ENCODE peak calls at places on chromosomes 7 and 10, in eight cellular contexts. E is HCT116, W is A549, Q is H1, O is K562, J is HepG2, G is GM12878, M is endothelial cell of umbilical vein. S is an unnamed sample.
A peak's percentile ranks its signal among the peaks of the same experiment; 100 is the strongest.

GRCh38 chr7:114141415-114141814 is 222.6 kb upstream of the PPP1R3A start:
- DNase-seq in J (no peak), E (no peak), Q (no peak), G (no peak), O (no peak), W (no peak), M (no peak), S (no peak)

GRCh38 chr7:85595639-85596268 is 408.9 kb upstream of the SEMA3D start:
- DNase-seq in G (no peak), O (no peak), E (no peak), J (no peak), W (no peak), M (peak; percentile 7), Q (no peak), S (no peak)

GRCh38 chr7:80330434-80330833 is 181.4 kb downstream of the GNAT3 start:
- DNase-seq in G (no peak), O (no peak), E (no peak), Q (no peak), W (no peak), M (no peak), J (no peak), S (no peak)

GRCh38 chr7:95255691-95256090 is 68.6 kb downstream of the PON1 start:
- DNase-seq in Q (no peak), W (no peak), M (no peak), E (no peak), J (no peak), O (no peak), G (no peak), S (no peak)

GRCh38 chr10:109963439-109963838 is 40.1 kb upstream of the XPNPEP1 start:
- DNase-seq in W (no peak), Q (no peak), J (no peak), O (no peak), M (no peak), G (no peak), E (no peak), S (no peak)

GRCh38 chr10:49118450-49118849 is 3.1 kb upstream of the VSTM4 start:
- DNase-seq in M (no peak), Q (no peak), W (no peak), E (no peak), J (no peak), G (no peak), O (no peak), S (no peak)

GRCh38 chr7:47291461-47292051 is 290.4 kb downstream of the TNS3 start:
- DNase-seq in G (peak; percentile 50), W (peak; percentile 43), O (no peak), M (peak; percentile 62), Q (no peak), E (peak; percentile 35), J (no peak), S (peak; percentile 96)

GRCh38 chr10:1724921-1725320 is 12.4 kb downstream of the ADARB2 start:
- DNase-seq in O (no peak), W (no peak), E (no peak), J (no peak), G (no peak), Q (no peak), M (no peak), S (no peak)

GRCh38 chr7:123657304-123657685 is 1.6 kb downstream of the LMOD2 start:
- DNase-seq in G (no peak), Q (no peak), W (no peak), O (no peak), E (no peak), J (no peak), M (no peak), S (no peak)

GRCh38 chr7:136877990-136878389 is 9.5 kb downstream of the CHRM2 start:
- DNase-seq in G (no peak), Q (no peak), O (no peak), W (no peak), M (no peak), E (no peak), J (no peak), S (no peak)

GRCh38 chr7:15489383-15489782 is 72.4 kb downstream of the AGMO start:
- DNase-seq in J (no peak), Q (no peak), W (no peak), G (no peak), E (no peak), O (no peak), M (peak; percentile 77), S (no peak)

GRCh38 chr10:83544049-83544448 is 595.3 kb upstream of the GHITM start:
- DNase-seq in J (no peak), O (no peak), G (no peak), Q (no peak), M (peak; percentile 16), E (no peak), W (no peak), S (no peak)

DNA sequence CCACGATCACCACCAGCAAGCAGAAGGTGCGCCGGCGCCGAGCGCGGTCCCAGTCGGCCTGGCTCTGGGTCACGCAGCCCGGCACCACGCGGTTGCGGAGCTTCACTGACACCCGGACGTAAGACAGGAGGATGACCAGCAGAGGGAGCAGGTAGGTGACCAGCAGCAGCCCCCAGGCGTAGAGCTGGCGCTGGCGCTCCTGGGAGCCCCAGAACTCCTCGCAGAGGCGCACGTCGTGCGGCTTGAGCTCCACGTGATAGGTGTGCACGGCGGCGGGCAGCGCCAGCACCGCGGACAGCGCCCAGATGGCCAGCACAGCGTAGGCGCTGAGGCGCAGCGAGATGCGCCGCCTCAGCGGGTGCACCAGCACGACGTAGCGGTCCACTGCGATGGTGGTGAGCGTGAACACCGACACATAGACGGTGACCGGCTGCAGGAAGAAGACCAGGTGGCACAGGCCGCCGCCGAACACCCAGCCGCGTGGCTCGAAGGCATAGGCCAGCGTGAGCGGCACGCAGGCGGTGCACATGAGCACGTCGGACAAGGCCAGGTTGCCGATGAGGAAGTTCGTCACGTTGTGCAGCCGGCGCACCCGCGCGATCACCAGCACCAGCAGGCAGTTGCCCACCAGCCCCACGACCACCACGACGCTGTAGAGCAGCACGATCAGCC is 920 bp downstream of the PRLHR start:
- DNase-seq in Q (peak; percentile 90), M (peak; percentile 35), G (no peak), E (no peak), W (peak; percentile 53), O (peak; percentile 18), J (no peak), S (no peak)
- H3K4me3 ChIP-seq in Q (peak overlapping the region; percentile 6), M (no peak overlapping the region), G (no peak overlapping the region), E (no peak overlapping the region), W (no peak overlapping the region), O (no peak overlapping the region), J (no peak overlapping the region), S (no peak overlapping the region)

GRCh38 chr10:22180724-22181123 is 37.1 kb downstream of the EBLN1 start:
- DNase-seq in G (no peak), O (no peak), E (no peak), Q (no peak), J (no peak), M (no peak), W (no peak), S (no peak)

GRCh38 chr10:22183771-22184466 is 33.9 kb downstream of the EBLN1 start:
- DNase-seq in W (no peak), M (no peak), O (no peak), Q (no peak), J (no peak), E (no peak), G (no peak), S (no peak)

DNA sequence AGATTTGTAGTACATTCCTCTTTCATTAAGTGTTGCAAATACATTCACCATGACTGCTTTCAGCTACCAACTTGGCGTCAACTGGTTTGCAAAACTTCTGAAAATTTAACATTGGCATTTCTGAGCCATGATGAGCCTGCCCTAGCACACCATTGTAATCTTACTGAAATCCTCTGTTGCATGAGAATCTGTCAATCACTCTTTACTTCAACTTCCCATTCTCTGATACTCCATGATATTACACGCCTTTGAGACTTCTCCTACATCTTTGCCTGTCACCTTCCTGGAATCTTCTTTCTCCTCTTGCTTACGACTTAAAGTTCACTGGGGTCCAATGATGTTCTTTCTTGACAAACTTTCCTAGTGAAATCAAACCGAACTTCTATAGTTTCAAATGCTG is 32.2 kb downstream of the EBLN1 start:
- DNase-seq in O (no peak), E (no peak), M (no peak), Q (no peak), J (no peak), G (no peak), W (no peak), S (no peak)
- TF ChIP-seq MAX in O (no peak), E (no peak), M (no peak), Q (no peak), J (no peak), G (no peak), W (no peak), S (no peak)

DNA sequence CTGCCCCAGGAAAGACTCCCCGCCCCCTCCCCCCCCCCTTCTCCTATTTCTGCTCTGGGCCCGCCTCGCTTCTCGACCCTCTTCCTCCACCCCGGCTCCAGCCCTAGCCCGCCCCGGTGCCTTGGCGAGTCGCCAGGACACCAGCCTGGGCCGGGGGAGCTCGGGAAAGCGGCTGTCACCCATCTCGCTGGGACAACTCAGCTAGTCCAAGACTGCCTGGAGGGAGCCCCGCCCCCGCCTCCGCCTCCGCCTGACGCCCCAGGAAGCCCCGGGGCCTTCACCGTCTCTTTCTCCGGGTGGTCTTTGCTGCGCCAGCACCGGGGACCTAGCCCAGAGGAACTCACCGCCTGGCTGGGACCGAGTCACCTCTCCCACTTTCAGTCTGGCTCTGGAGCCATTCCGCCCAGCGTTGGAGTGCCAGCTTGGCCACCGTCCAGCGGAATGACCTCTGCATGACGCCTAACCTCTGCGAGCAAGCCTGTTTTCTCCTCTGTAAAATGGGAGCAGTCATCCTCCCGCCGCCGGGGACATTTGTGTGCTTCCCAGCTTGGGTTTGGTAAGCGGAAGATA is 1.1 kb upstream of the ZCCHC24 start:
- DNase-seq in J (no peak), Q (peak; percentile 74), G (no peak), O (peak; percentile 88), M (peak; percentile 36), E (no peak), W (peak; percentile 18), S (no peak)
- TF ChIP-seq POLR2A in J (no peak), Q (no peak), G (no peak), O (no peak), M (no peak), E (no peak), W (no peak), S (no peak)

GRCh38 chr7:116219288-116219687 is 8.9 kb downstream of the TES start:
- DNase-seq in M (no peak), W (no peak), Q (no peak), O (no peak), E (no peak), J (no peak), G (no peak), S (no peak)

GRCh38 chr7:116225860-116226259 is 15.5 kb downstream of the TES start:
- DNase-seq in J (no peak), O (no peak), W (no peak), G (no peak), Q (no peak), E (no peak), M (no peak), S (no peak)

GRCh38 chr7:116223598-116223997 is 13.3 kb downstream of the TES start:
- DNase-seq in M (no peak), Q (no peak), O (no peak), G (no peak), E (no peak), W (no peak), J (no peak), S (no peak)

GRCh38 chr7:116224492-116225098 is 14.3 kb downstream of the TES start:
- DNase-seq in E (no peak), Q (no peak), G (no peak), M (no peak), O (no peak), W (no peak), J (no peak), S (no peak)

DNA sequence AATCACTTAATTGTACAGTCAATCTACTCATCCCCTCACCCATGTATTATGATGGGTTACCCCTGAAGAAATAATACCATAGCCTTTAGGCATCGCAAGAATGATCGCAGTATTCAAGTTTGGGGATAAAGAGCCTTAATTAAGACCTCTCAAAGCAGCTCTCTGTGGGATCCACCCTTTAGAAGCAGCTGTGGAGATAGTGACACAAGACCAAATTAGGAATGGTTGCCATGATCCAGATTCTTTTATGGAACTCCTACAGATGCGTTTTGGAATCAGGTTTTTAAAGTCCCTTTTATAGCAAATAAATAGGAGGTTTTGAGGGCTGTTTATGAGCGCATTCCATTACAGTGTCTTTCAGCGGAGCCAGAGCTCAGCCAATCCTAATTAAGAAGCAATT is 12.2 kb downstream of the TES start:
- DNase-seq in G (no peak), W (no peak), J (no peak), Q (no peak), E (no peak), O (no peak), M (no peak), S (no peak)
- H3K4me3 ChIP-seq in G (no peak overlapping the region), W (no peak overlapping the region), J (no peak overlapping the region), Q (no peak overlapping the region), E (no peak overlapping the region), O (no peak overlapping the region), M (no peak overlapping the region), S (no peak overlapping the region)